ENCODE peak calls at places on chromosome 6, in eight cellular contexts. V is fibroblast of the aortic adventitia, C is transverse colon, I is BJ, Q is choroid plexus epithelial cell, W is AG10803, P is bronchial epithelial cell, O is fibroblast of lung. N is an unnamed sample.

GRCh38 chr6:33785766-33786165 is 3.2 kb downstream of the LEMD2 start:
- DNase-seq in V (peak), C (no peak), I (peak), Q (no peak), W (peak), P (no peak), O (peak), N (peak)

GRCh38 chr6:127343753-127344659 is 597 bp upstream of the ECHDC1 start:
- DNase-seq in V (peak), C (no peak), I (no peak), Q (peak), W (peak), P (peak), O (peak), N (no peak)

GRCh38 chr6:170368544-170368943 is 62.0 kb downstream of the FAM120B start:
- DNase-seq in V (no peak), C (no peak), I (no peak), Q (no peak), W (no peak), P (no peak), O (no peak), N (no peak)

GRCh38 chr6:121285041-121285440 is 49.2 kb downstream of the TBC1D32 start:
- DNase-seq in V (peak), C (no peak), I (peak), Q (peak), W (peak), P (peak), O (peak), N (peak)

GRCh38 chr6:6952484-6952883 is 155.3 kb upstream of the RREB1 start:
- DNase-seq in V (no peak), C (no peak), I (no peak), Q (no peak), W (no peak), P (no peak), O (no peak), N (no peak)

GRCh38 chr6:143449731-143450452 is 603 bp downstream of the ADAT2 start:
- DNase-seq in V (peak), C (peak), I (no peak), Q (peak), W (peak), P (peak), O (peak), N (no peak)

GRCh38 chr6:21634582-21634981 is 41.0 kb downstream of the SOX4 start:
- DNase-seq in V (peak), C (no peak), I (peak), Q (peak), W (peak), P (peak), O (peak), N (peak)

GRCh38 chr6:2157441-2158127 is 87.8 kb downstream of the GMDS start:
- DNase-seq in V (peak), C (no peak), I (peak), Q (peak), W (peak), P (peak), O (peak), N (peak)

GRCh38 chr6:124466949-124467348 is 495.3 kb upstream of the RNF217 start:
- DNase-seq in V (no peak), C (no peak), I (no peak), Q (peak), W (no peak), P (peak), O (peak), N (no peak)

GRCh38 chr6:169677096-169677495 is 24.7 kb downstream of the WDR27 start:
- DNase-seq in V (no peak), C (no peak), I (no peak), Q (no peak), W (no peak), P (no peak), O (no peak), N (no peak)

GRCh38 chr6:169577974-169578373 is 123.9 kb downstream of the WDR27 start:
- DNase-seq in V (no peak), C (no peak), I (no peak), Q (peak), W (no peak), P (no peak), O (no peak), N (no peak)

GRCh38 chr6:133999305-133999704 is 46.3 kb downstream of the TBPL1 start:
- DNase-seq in V (no peak), C (no peak), I (no peak), Q (no peak), W (no peak), P (no peak), O (no peak), N (no peak)

GRCh38 chr6:133997267-133997666 is 44.2 kb downstream of the TBPL1 start:
- DNase-seq in V (no peak), C (no peak), I (no peak), Q (no peak), W (no peak), P (peak), O (no peak), N (no peak)

GRCh38 chr6:133992992-133993682 is 40.1 kb downstream of the TBPL1 start:
- DNase-seq in V (peak), C (no peak), I (no peak), Q (peak), W (no peak), P (no peak), O (no peak), N (no peak)

GRCh38 chr6:133995758-133996157 is 42.7 kb downstream of the TBPL1 start:
- DNase-seq in V (no peak), C (no peak), I (no peak), Q (no peak), W (no peak), P (no peak), O (no peak), N (no peak)

DNA sequence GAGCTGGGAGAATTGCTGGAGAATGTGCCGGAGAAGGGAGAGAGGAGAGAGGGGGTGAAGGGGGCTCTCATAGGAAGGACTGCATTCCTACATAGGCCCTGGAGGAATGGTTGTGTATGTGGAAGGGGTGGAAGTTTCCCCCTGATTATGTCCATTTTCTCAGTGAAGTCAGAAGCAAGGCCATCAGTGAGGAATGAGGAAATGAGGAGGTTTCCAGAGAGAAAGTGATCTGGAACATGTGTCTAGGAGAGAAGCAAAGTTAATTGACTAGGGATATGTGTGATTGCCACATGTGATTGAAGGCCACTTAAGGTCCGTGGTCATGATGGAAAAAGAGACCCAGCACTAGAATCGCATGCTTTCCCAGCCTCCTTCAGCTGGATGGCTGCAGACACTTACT is 42.3 kb downstream of the TBPL1 start:
- DNase-seq in V (no peak), C (no peak), I (no peak), Q (no peak), W (no peak), P (no peak), O (no peak), N (no peak)
- TF ChIP-seq CTCF in V (no peak), C (no peak), I (no peak), Q (no peak), W (no peak), P (no peak), O (no peak), N (no peak)

DNA sequence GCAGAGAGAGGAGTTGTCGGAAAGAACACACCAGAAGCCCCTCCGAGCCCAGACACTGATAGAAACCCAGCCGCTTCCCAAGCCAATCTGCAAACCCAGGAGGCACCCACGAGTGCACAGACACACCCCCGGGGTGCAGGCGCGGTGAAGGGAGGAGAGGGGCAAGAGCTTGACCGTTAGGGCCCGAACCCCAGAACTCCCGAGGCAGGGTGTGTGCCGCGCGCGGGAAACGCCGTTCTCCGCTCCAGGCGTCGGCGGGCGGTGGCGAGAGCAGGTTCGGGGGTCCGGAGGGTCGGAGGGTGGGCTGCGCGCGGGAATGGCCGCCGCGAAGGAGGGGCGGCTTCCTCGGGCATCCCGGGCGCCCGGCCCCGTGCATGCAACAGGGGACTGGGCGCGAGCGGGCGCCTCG is 549 bp downstream of the ELOVL2 start:
- DNase-seq in V (no peak), C (no peak), I (no peak), Q (no peak), W (no peak), P (no peak), O (no peak), N (no peak)
- H3K4me3 ChIP-seq in V (peak), C (peak), I (peak), Q (peak), W (peak), P (peak), O (no peak), N (peak)

GRCh38 chr6:100460650-100461204 is 4.0 kb downstream of the SIM1 start:
- DNase-seq in V (no peak), C (no peak), I (no peak), Q (no peak), W (peak), P (no peak), O (no peak), N (no peak)
- TF ChIP-seq CTCF in V (peak), C (no peak), I (peak), Q (peak), W (peak), P (peak), O (peak), N (peak)

GRCh38 chr6:36370638-36371037 is 16.8 kb downstream of the ETV7 start:
- DNase-seq in V (no peak), C (no peak), I (no peak), Q (no peak), W (no peak), P (no peak), O (no peak), N (no peak)
- H3K4me3 ChIP-seq in V (no peak), C (no peak), I (no peak), Q (no peak), W (no peak), P (no peak), O (no peak), N (no peak)

DNA sequence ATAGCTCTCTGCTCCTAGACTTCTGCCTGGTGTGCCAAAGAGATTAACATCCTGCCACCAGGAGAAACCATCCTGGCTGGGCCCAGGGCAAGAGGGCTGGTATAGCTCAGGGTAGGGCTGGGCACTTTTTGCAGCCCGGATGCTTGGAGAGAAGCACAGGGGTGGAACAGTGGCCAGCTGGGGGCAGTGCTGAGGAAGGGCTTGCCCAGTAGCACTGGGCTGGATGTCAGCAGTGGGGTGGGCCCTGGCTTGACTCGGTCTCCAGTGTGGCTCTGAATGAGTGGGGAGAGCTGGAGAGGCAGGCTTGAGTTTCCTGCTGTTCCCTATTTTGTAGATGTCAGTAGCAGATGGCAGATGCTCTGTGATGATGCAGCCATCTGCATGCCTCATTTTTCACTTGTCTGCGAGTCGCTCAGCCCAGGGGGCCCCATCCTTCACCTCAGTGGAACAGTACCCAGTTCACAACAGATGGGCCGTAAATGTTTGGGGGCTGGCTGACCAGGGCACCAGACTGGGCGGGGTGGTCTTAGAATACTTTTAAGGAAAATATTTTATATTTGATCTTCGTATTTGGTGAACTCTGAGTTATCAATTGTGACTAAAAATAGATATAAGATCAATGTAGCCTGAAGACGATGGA is 56.4 kb upstream of the TULP1 start:
- DNase-seq in V (no peak), C (peak), I (no peak), Q (peak), W (no peak), P (no peak), O (no peak), N (no peak)
- TF ChIP-seq CTCF in V (peak), C (peak), I (peak), Q (peak), W (peak), P (peak), O (peak), N (peak)

DNA sequence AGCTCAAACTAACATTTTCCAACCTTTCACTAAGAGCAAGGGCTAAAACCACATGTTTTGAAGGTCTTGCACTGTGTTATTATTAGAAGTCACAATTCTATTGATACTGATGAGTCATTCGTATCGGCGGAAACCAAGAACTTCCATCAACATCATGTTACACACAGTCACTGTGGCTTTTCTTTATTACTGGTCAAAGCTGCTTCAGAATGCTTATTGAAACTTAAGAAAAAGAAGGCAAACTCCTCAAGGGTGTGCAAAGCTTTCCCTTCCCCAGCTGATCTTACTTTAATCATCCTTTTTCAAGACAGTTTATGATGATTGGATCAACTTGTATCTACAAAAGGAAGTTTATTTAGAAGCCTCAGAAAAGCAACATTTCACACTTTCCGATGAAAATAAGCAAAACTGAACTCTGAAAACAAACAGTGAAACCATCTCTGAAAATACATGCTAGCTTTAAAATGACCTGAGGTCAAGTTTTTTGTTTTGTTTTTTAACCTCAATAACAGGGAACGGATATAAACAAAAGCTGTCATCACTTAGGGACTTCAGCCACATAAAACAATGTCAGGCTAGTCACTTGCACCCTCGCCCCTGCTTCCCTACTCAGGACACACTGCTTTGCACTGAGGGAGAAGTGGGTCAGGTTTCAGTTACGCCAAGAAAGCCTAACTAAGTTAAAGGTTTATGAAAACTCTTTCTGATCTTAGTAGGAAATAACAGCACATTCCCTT is 11.7 kb downstream of the BACH2 start:
- DNase-seq in V (peak), C (no peak), I (no peak), Q (peak), W (peak), P (peak), O (peak), N (no peak)
- H3K4me3 ChIP-seq in V (no peak), C (peak), I (no peak), Q (peak), W (peak), P (no peak), O (peak), N (no peak)

GRCh38 chr6:88916615-88917198 is 46.7 kb downstream of the RNGTT start:
- DNase-seq in V (no peak), C (no peak), I (no peak), Q (no peak), W (no peak), P (peak), O (no peak), N (no peak)

GRCh38 chr6:88920777-88921728 is 42.4 kb downstream of the RNGTT start:
- DNase-seq in V (peak), C (no peak), I (no peak), Q (no peak), W (peak), P (no peak), O (no peak), N (no peak)

GRCh38 chr6:88920088-88920487 is 43.3 kb downstream of the RNGTT start:
- DNase-seq in V (no peak), C (no peak), I (no peak), Q (no peak), W (no peak), P (no peak), O (no peak), N (no peak)

GRCh38 chr6:88921734-88922133 is 41.7 kb downstream of the RNGTT start:
- DNase-seq in V (no peak), C (no peak), I (no peak), Q (no peak), W (no peak), P (no peak), O (no peak), N (no peak)

GRCh38 chr6:88919032-88919431 is 44.4 kb downstream of the RNGTT start:
- DNase-seq in V (peak), C (no peak), I (no peak), Q (peak), W (no peak), P (no peak), O (no peak), N (no peak)
- TF ChIP-seq CTCF in V (peak), C (no peak), I (peak), Q (peak), W (peak), P (peak), O (peak), N (peak)

DNA sequence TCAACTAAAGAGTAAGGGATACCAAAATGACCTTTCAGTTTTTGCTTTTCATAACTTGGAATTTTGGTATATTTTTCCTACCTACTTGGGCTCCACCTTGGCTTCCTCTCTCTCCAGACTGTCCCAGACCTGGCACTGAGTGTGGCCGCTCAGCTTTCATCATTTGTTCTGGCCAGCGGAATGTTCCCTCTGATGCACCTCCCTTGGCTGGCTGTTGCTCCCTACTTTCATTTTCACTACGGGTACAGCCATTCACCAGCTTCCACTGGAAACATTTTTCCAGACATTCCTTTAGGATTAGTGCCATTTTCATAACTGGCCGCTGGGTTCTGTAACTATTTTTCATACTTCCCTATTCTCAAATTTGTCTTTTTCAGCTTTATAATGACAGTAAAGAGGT is 487.4 kb downstream of the TENT5A start:
- DNase-seq in V (peak), C (no peak), I (peak), Q (peak), W (peak), P (no peak), O (peak), N (no peak)
- H3K4me3 ChIP-seq in V (peak), C (peak), I (peak), Q (no peak), W (peak), P (no peak), O (peak), N (peak)